ENCODE peak calls at places on chromosomes 13 and 19, in six cellular contexts. One of them, this sample, is unnamed.

GRCh38 chr13:43293986-43294880 is 270.8 kb downstream of the DNAJC15 start:
- DNase-seq in upper lobe of left lung: no peak
- DNase-seq in SK-N-SH: no peak
- DNase-seq in HepG2: no peak
- DNase-seq in transverse colon: no peak
- DNase-seq in stomach: no peak
- DNase-seq in this sample: no peak

GRCh38 chr19:2627855-2628254 is 74.6 kb downstream of the GNG7 start:
- DNase-seq in transverse colon: no peak
- DNase-seq in SK-N-SH: no peak
- DNase-seq in stomach: no peak
- DNase-seq in HepG2: no peak
- DNase-seq in upper lobe of left lung: no peak
- DNase-seq in this sample: no peak

GRCh38 chr13:69324109-69324886 is 783.3 kb upstream of the ATXN8OS start:
- DNase-seq in HepG2: peak; percentile 3
- DNase-seq in SK-N-SH: peak; percentile 12
- DNase-seq in transverse colon: no peak
- DNase-seq in stomach: no peak
- DNase-seq in upper lobe of left lung: no peak
- DNase-seq in this sample: no peak

GRCh38 chr13:37960427-37960826 is 90.9 kb upstream of the TRPC4 start:
- DNase-seq in SK-N-SH: no peak
- DNase-seq in upper lobe of left lung: no peak
- DNase-seq in transverse colon: no peak
- DNase-seq in HepG2: no peak
- DNase-seq in stomach: no peak
- DNase-seq in this sample: no peak

GRCh38 chr13:112887557-112887991 is 81.4 kb upstream of the MCF2L start:
- DNase-seq in transverse colon: no peak
- DNase-seq in HepG2: no peak
- DNase-seq in SK-N-SH: no peak
- DNase-seq in upper lobe of left lung: peak; percentile 19
- DNase-seq in stomach: no peak
- DNase-seq in this sample: no peak

GRCh38 chr19:49613374-49613773 is 22.4 kb downstream of the PRR12 start:
- DNase-seq in upper lobe of left lung: no peak
- DNase-seq in HepG2: no peak
- DNase-seq in SK-N-SH: no peak
- DNase-seq in stomach: no peak
- DNase-seq in transverse colon: no peak
- DNase-seq in this sample: no peak

GRCh38 chr13:76991432-76991795 is 467 bp upstream of the CLN5 start:
- DNase-seq in stomach: peak; percentile 42
- DNase-seq in upper lobe of left lung: peak; percentile 60
- DNase-seq in SK-N-SH: no peak
- DNase-seq in transverse colon: peak; percentile 54
- DNase-seq in HepG2: no peak
- DNase-seq in this sample: peak; percentile 67

GRCh38 chr13:38141792-38142191 is 207.9 kb upstream of the UFM1 start:
- DNase-seq in transverse colon: no peak
- DNase-seq in stomach: no peak
- DNase-seq in upper lobe of left lung: no peak
- DNase-seq in HepG2: no peak
- DNase-seq in SK-N-SH: no peak
- DNase-seq in this sample: no peak

GRCh38 chr19:43784251-43784980 is 3.6 kb upstream of the KCNN4 start:
- DNase-seq in stomach: peak; percentile 62
- DNase-seq in SK-N-SH: no peak
- DNase-seq in HepG2: no peak
- DNase-seq in transverse colon: peak; percentile 79
- DNase-seq in upper lobe of left lung: peak; percentile 62
- DNase-seq in this sample: no peak

GRCh38 chr19:2715470-2716274 is 5.5 kb downstream of the DIRAS1 start:
- DNase-seq in transverse colon: no peak
- DNase-seq in upper lobe of left lung: no peak
- DNase-seq in SK-N-SH: no peak
- DNase-seq in HepG2: no peak
- DNase-seq in stomach: no peak
- DNase-seq in this sample: no peak

GRCh38 chr19:31991984-31992655 is 353.3 kb upstream of the ZNF507 start:
- DNase-seq in transverse colon: no peak
- DNase-seq in upper lobe of left lung: no peak
- DNase-seq in SK-N-SH: no peak
- DNase-seq in HepG2: no peak
- DNase-seq in stomach: no peak
- DNase-seq in this sample: no peak

GRCh38 chr13:67932991-67933390 is 702.9 kb upstream of the PCDH9 start:
- DNase-seq in upper lobe of left lung: no peak
- DNase-seq in stomach: no peak
- DNase-seq in HepG2: no peak
- DNase-seq in transverse colon: no peak
- DNase-seq in SK-N-SH: no peak
- DNase-seq in this sample: no peak

GRCh38 chr19:49502866-49503581 is 6.8 kb downstream of the RPS11 start:
- DNase-seq in stomach: peak; percentile 51
- DNase-seq in HepG2: peak; percentile 74
- DNase-seq in upper lobe of left lung: peak; percentile 45
- DNase-seq in SK-N-SH: peak; percentile 64
- DNase-seq in transverse colon: peak; percentile 43
- DNase-seq in this sample: no peak

GRCh38 chr13:64074989-64075474 is 2659.4 kb upstream of the PCDH20 start:
- DNase-seq in transverse colon: no peak
- DNase-seq in SK-N-SH: no peak
- DNase-seq in stomach: peak; percentile 17
- DNase-seq in HepG2: peak; percentile 7
- DNase-seq in upper lobe of left lung: no peak
- DNase-seq in this sample: no peak

GRCh38 chr19:681029-681626 is 4.9 kb downstream of the FSTL3 start:
- DNase-seq in HepG2: no peak
- DNase-seq in transverse colon: peak; percentile 92
- DNase-seq in upper lobe of left lung: peak; percentile 95
- DNase-seq in stomach: peak; percentile 90
- DNase-seq in SK-N-SH: peak; percentile 97
- DNase-seq in this sample: peak; percentile 88

GRCh38 chr13:89568276-89568675 is 1779.2 kb upstream of the MIR17HG start:
- DNase-seq in upper lobe of left lung: no peak
- DNase-seq in SK-N-SH: no peak
- DNase-seq in transverse colon: no peak
- DNase-seq in HepG2: no peak
- DNase-seq in stomach: no peak
- DNase-seq in this sample: no peak

GRCh38 chr13:32320528-32320927 is 5.2 kb downstream of the BRCA2 start:
- DNase-seq in stomach: no peak
- DNase-seq in SK-N-SH: no peak
- DNase-seq in HepG2: peak; percentile 27
- DNase-seq in transverse colon: no peak
- DNase-seq in upper lobe of left lung: no peak
- DNase-seq in this sample: no peak

GRCh38 chr19:29651622-29652394 is 13.5 kb upstream of the PLEKHF1 start:
- DNase-seq in SK-N-SH: no peak
- DNase-seq in HepG2: no peak
- DNase-seq in upper lobe of left lung: no peak
- DNase-seq in transverse colon: no peak
- DNase-seq in stomach: no peak
- DNase-seq in this sample: peak; percentile 8

GRCh38 chr19:4456843-4457653 is 546 bp downstream of the UBXN6 start:
- DNase-seq in upper lobe of left lung: peak; percentile 47
- DNase-seq in SK-N-SH: peak; percentile 98
- DNase-seq in HepG2: no peak
- DNase-seq in transverse colon: peak; percentile 47
- DNase-seq in stomach: peak; percentile 41
- DNase-seq in this sample: no peak

DNA sequence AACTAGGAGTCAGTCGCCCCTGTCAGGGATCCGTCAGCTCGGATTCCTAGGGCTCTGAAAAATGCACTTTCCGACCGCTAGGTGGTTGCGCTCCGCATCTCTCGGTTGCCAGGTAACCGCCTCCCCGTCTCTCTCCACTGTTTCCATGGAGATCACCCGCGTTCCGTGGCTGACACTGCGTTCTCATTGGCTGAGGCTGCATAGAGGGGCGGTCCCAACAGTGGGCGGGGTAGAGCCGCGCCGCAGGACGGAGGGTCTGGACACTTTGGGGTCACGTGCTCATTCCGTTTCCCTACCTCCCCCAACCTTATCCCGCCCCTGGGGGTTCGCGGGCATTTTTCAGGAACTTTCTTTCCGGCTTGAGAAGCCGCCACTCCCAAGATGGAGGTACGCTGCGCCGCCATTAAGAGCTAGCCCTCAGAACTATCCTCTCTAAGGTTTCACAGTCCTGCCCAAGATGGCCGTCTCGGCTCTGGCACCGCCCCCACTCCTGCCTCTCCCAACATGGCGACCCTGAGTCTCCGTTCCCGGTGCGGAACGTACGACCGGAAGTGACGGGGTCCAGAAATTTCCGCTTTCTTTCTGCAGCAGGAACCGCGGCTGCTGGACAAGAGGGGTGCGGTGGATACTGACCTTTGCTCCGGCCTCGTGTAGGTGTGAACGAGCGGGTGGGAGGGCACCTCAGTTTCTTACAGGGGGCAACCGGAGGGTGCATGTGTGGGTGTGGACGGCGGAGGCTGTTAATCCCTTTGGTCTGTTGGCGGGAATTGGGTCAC is at the start of the genes ODAD3 and PRKCSH:
- DNase-seq in stomach: peak; percentile 99
- DNase-seq in HepG2: peak; percentile 99
- DNase-seq in transverse colon: peak; percentile 99
- DNase-seq in upper lobe of left lung: peak; percentile 99
- DNase-seq in SK-N-SH: peak; percentile 96
- DNase-seq in this sample: peak; percentile 100
- TF ChIP-seq EP300 in stomach: no peak
- TF ChIP-seq EP300 in HepG2: peak; percentile 20
- TF ChIP-seq EP300 in transverse colon: no peak
- TF ChIP-seq EP300 in upper lobe of left lung: no peak
- TF ChIP-seq EP300 in SK-N-SH: no peak
- TF ChIP-seq EP300 in this sample: peak; percentile 72

GRCh38 chr13:22009937-22010336 is 339.1 kb downstream of the FGF9 start:
- DNase-seq in stomach: no peak
- DNase-seq in upper lobe of left lung: no peak
- DNase-seq in transverse colon: no peak
- DNase-seq in SK-N-SH: no peak
- DNase-seq in HepG2: no peak
- DNase-seq in this sample: no peak

GRCh38 chr13:22014469-22014868 is 343.6 kb downstream of the FGF9 start:
- DNase-seq in transverse colon: no peak
- DNase-seq in SK-N-SH: no peak
- DNase-seq in upper lobe of left lung: no peak
- DNase-seq in stomach: no peak
- DNase-seq in HepG2: no peak
- DNase-seq in this sample: no peak

GRCh38 chr13:22017226-22017625 is 346.4 kb downstream of the FGF9 start:
- DNase-seq in upper lobe of left lung: no peak
- DNase-seq in SK-N-SH: no peak
- DNase-seq in HepG2: no peak
- DNase-seq in stomach: no peak
- DNase-seq in transverse colon: no peak
- DNase-seq in this sample: no peak

GRCh38 chr13:22009500-22009899 is 338.6 kb downstream of the FGF9 start:
- DNase-seq in stomach: no peak
- DNase-seq in transverse colon: no peak
- DNase-seq in HepG2: no peak
- DNase-seq in SK-N-SH: no peak
- DNase-seq in upper lobe of left lung: no peak
- DNase-seq in this sample: no peak

GRCh38 chr13:22012676-22013075 is 341.8 kb downstream of the FGF9 start:
- DNase-seq in transverse colon: no peak
- DNase-seq in upper lobe of left lung: no peak
- DNase-seq in stomach: no peak
- DNase-seq in HepG2: no peak
- DNase-seq in SK-N-SH: no peak
- DNase-seq in this sample: no peak
- H3K36me3 ChIP-seq in transverse colon: no peaks in the 10 kb centered on the region
- H3K36me3 ChIP-seq in upper lobe of left lung: no peaks in the 10 kb centered on the region
- H3K36me3 ChIP-seq in stomach: no peaks in the 10 kb centered on the region
- H3K36me3 ChIP-seq in HepG2: no peaks in the 10 kb centered on the region
- H3K36me3 ChIP-seq in SK-N-SH: no peaks in the 10 kb centered on the region
- H3K36me3 ChIP-seq in this sample: no peaks in the 10 kb centered on the region

DNA sequence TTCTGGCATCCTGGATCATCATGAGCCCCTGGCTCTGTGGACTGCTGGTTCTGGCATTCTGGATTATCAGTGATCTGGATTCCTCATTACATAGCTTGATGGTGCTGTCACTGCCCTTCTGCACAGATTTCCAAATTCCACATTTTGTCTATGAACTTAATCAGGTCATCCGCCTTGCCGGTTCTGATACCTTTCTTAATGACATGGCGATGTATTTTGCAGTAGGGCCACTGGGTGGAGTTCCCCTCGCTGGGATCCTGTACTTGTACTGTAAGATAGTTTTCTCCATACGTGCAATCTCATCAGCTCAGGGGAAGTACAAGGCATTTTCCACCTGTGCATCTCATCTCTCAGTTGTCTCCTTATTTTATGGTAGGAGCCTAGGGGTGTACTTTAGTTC is 24.4 kb upstream of the OR7C2 start:
- DNase-seq in upper lobe of left lung: no peak
- DNase-seq in stomach: no peak
- DNase-seq in transverse colon: no peak
- DNase-seq in HepG2: no peak
- DNase-seq in SK-N-SH: peak; percentile 2
- DNase-seq in this sample: no peak
- H3K27me3 ChIP-seq in upper lobe of left lung: no peaks in the 10 kb centered on the region
- H3K27me3 ChIP-seq in stomach: no peaks in the 10 kb centered on the region
- H3K27me3 ChIP-seq in transverse colon: peaks cover 8% of the 10 kb centered on the region
- H3K27me3 ChIP-seq in HepG2: peaks cover 5% of the 10 kb centered on the region
- H3K27me3 ChIP-seq in SK-N-SH: peaks cover 9% of the 10 kb centered on the region
- H3K27me3 ChIP-seq in this sample: peaks cover 10% of the 10 kb centered on the region

GRCh38 chr19:33891773-33892172 is 95.1 kb downstream of the KCTD15 start:
- DNase-seq in HepG2: no peak
- DNase-seq in upper lobe of left lung: no peak
- DNase-seq in stomach: no peak
- DNase-seq in SK-N-SH: no peak
- DNase-seq in transverse colon: no peak
- DNase-seq in this sample: no peak

GRCh38 chr19:33898062-33898677 is 101.5 kb downstream of the KCTD15 start:
- DNase-seq in transverse colon: no peak
- DNase-seq in HepG2: no peak
- DNase-seq in stomach: no peak
- DNase-seq in upper lobe of left lung: no peak
- DNase-seq in SK-N-SH: no peak
- DNase-seq in this sample: no peak

GRCh38 chr19:33890569-33890968 is 93.9 kb downstream of the KCTD15 start:
- DNase-seq in HepG2: no peak
- DNase-seq in transverse colon: no peak
- DNase-seq in stomach: no peak
- DNase-seq in SK-N-SH: no peak
- DNase-seq in upper lobe of left lung: no peak
- DNase-seq in this sample: no peak

GRCh38 chr19:33894787-33895186 is 98.1 kb downstream of the KCTD15 start:
- DNase-seq in upper lobe of left lung: no peak
- DNase-seq in stomach: no peak
- DNase-seq in transverse colon: no peak
- DNase-seq in HepG2: no peak
- DNase-seq in SK-N-SH: no peak
- DNase-seq in this sample: no peak

DNA sequence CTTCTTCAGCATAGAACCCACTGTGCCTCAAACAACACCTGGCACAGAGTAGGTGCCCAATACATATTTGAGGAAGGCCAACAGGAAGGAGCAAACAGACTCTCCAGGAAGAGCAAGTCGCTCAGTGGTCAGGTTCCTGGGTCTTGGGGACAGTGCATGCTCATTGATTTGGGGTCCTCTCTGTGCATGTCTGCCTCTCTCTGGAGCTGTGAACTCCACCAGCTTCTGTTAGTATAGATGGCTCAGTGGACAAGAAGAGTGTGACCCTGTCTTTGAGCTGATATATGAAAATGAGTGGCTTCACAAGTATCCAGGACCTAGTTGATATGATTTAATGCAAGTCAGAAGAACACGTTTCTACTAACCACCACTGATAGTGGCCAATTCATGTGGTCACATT is 98.7 kb downstream of the KCTD15 start:
- DNase-seq in upper lobe of left lung: no peak
- DNase-seq in transverse colon: no peak
- DNase-seq in HepG2: no peak
- DNase-seq in stomach: no peak
- DNase-seq in SK-N-SH: no peak
- DNase-seq in this sample: no peak
- TF ChIP-seq EP300 in upper lobe of left lung: no peak
- TF ChIP-seq EP300 in transverse colon: no peak
- TF ChIP-seq EP300 in HepG2: no peak
- TF ChIP-seq EP300 in stomach: no peak
- TF ChIP-seq EP300 in SK-N-SH: no peak
- TF ChIP-seq EP300 in this sample: no peak

This sample was measured in sigmoid colon.